ENCODE peak calls at places on chromosomes 6 and 20, in eight cellular contexts. U is CD8-positive, alpha-beta T cell; Q is CD8-positive, alpha-beta memory T cell; L is mammary epithelial cell; I is psoas muscle; H is MM.1S; S is cardiac muscle cell; K is BE2C. G is an unnamed sample.

GRCh38 chr6:154367839-154368695 is 11.5 kb upstream of the IPCEF1 start:
- DNase-seq in U (no peak), Q (no peak), L (peak; percentile 98), I (no peak), H (no peak), S (no peak), K (no peak), G (no peak)

GRCh38 chr20:4876731-4877130 is 124.6 kb downstream of the SLC23A2 start:
- DNase-seq in U (no peak), Q (no peak), L (no peak), I (no peak), H (no peak), S (no peak), K (no peak), G (no peak)

GRCh38 chr6:132511159-132511835 is 1.6 kb downstream of the STX7 start:
- DNase-seq in U (no peak), Q (no peak), L (no peak), I (no peak), H (no peak), S (no peak), K (no peak), G (no peak)

GRCh38 chr6:147782302-147782701 is 273.8 kb downstream of the SAMD5 start:
- DNase-seq in U (no peak), Q (no peak), L (no peak), I (no peak), H (no peak), S (no peak), K (peak; percentile 46), G (no peak)

GRCh38 chr6:4059115-4059777 is 19.7 kb downstream of the FAM217A start:
- DNase-seq in U (peak; percentile 39), Q (no peak), L (peak; percentile 83), I (no peak), H (no peak), S (no peak), K (no peak), G (no peak)

GRCh38 chr20:59354460-59354859 is 54.0 kb downstream of the EDN3 start:
- DNase-seq in U (no peak), Q (no peak), L (no peak), I (no peak), H (no peak), S (no peak), K (no peak), G (no peak)

GRCh38 chr20:22354647-22355046 is 229.7 kb downstream of the FOXA2 start:
- DNase-seq in U (no peak), Q (no peak), L (no peak), I (no peak), H (no peak), S (no peak), K (no peak), G (no peak)

GRCh38 chr6:125743604-125744003 is 5.8 kb upstream of the HEY2 start:
- DNase-seq in U (no peak), Q (no peak), L (no peak), I (no peak), H (no peak), S (no peak), K (no peak), G (no peak)

GRCh38 chr6:168132531-168133184 is 53.6 kb upstream of the FRMD1 start:
- DNase-seq in U (no peak), Q (no peak), L (no peak), I (peak; percentile 52), H (no peak), S (peak; percentile 68), K (peak; percentile 66), G (peak; percentile 75)

GRCh38 chr6:105974981-105975380 is 111.2 kb upstream of the PRDM1 start:
- DNase-seq in U (no peak), Q (no peak), L (no peak), I (no peak), H (no peak), S (no peak), K (no peak), G (no peak)

GRCh38 chr20:37359331-37359730 is 13.4 kb downstream of the SRC start:
- DNase-seq in U (no peak), Q (no peak), L (no peak), I (no peak), H (no peak), S (no peak), K (no peak), G (no peak)

GRCh38 chr6:20835315-20836010 is 301.2 kb downstream of the CDKAL1 start:
- DNase-seq in U (no peak), Q (no peak), L (peak; percentile 84), I (no peak), H (no peak), S (no peak), K (no peak), G (no peak)

GRCh38 chr6:157092736-157093135 is 230.6 kb downstream of the TMEM242 start:
- DNase-seq in U (no peak), Q (no peak), L (no peak), I (no peak), H (no peak), S (peak; percentile 41), K (no peak), G (no peak)

GRCh38 chr6:138403324-138403800 is 661 bp upstream of the HEBP2 start:
- DNase-seq in U (peak; percentile 27), Q (peak; percentile 8), L (no peak), I (peak; percentile 57), H (no peak), S (peak; percentile 37), K (peak; percentile 55), G (peak; percentile 45)

GRCh38 chr6:100307561-100307960 is 157.2 kb downstream of the SIM1 start:
- DNase-seq in U (no peak), Q (no peak), L (peak; percentile 29), I (no peak), H (no peak), S (no peak), K (no peak), G (no peak)
- H3K9me3 ChIP-seq in U (no peaks in the 10 kb centered on the region), Q (no peaks in the 10 kb centered on the region), L (no peaks in the 10 kb centered on the region), I (no peaks in the 10 kb centered on the region), H (no peaks in the 10 kb centered on the region), S (no peaks in the 10 kb centered on the region), K (no peaks in the 10 kb centered on the region), G (no peaks in the 10 kb centered on the region)

DNA sequence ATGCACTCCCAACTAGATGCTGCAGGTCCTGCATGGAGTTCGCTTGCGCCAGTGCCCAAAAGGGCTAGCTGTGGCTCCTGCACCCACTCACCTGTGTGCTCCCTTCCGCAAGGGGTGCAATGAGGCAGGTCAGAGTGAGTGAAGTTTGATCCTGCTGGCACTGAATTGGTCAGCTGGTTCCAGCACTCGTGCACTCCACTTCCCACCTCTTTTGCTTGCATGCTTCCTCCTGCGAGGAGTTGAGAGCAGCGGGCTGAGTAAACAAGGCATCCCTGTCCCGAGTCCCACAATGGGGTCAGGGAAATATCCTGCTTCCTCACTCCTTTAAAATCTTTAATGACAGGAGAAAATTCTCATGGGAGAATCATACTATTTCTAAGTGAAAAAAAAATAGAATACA is 86.2 kb downstream of the LCA5 start:
- DNase-seq in U (no peak), Q (no peak), L (no peak), I (no peak), H (no peak), S (no peak), K (no peak), G (no peak)
- H3K27me3 ChIP-seq in U (no peaks in the 10 kb centered on the region), Q (no peaks in the 10 kb centered on the region), L (no peaks in the 10 kb centered on the region), I (no peaks in the 10 kb centered on the region), H (no peaks in the 10 kb centered on the region), S (no peaks in the 10 kb centered on the region), K (no peaks in the 10 kb centered on the region), G (no peaks in the 10 kb centered on the region)

DNA sequence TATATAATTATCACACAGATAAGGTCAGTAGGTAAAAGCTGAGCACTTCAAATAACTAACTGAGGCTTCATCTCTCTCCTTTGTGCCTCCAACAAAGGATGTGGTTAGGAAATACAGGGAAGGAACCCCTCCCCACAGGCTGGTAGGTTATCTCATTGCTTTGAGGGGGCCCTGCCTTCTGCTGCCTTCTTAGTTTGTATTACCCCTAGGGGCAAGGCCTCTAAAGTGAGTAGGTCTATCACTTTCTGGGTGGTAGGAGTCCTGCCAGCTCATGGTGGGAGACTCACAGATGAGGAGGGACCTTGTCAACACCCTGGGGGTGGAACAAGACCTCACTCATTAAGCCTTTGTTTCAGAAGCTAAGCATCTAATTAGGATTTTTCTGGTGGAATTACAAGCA is 34.6 kb downstream of the EDN1 start:
- DNase-seq in U (no peak), Q (no peak), L (no peak), I (no peak), H (no peak), S (no peak), K (no peak), G (no peak)
- H3K36me3 ChIP-seq in U (no peaks in the 10 kb centered on the region), Q (no peaks in the 10 kb centered on the region), L (no peaks in the 10 kb centered on the region), I (no peaks in the 10 kb centered on the region), H (no peaks in the 10 kb centered on the region), S (no peaks in the 10 kb centered on the region), K (no peaks in the 10 kb centered on the region), G (no peaks in the 10 kb centered on the region)

DNA sequence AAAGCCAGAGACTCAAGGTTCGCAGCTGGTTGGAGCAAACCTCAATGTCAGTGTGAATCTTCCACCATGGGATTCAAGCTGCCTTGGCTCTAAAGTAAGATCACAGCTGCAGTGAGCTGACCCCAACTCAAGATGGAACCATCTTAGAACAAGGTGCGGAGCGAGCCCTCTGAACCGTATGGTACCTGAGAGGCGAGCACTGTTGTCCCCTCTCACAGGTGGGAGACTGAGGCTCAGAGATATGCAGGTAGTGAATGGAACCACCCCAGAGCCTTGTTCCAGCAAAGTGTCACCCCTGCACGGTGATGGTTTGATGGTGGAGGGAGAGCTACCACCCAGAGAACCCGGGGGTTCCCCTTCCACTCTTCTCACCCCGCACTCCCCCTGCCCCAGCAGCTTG is 52.5 kb downstream of the BMP7 start:
- DNase-seq in U (no peak), Q (no peak), L (no peak), I (no peak), H (no peak), S (no peak), K (no peak), G (no peak)
- H3K9me3 ChIP-seq in U (no peaks in the 10 kb centered on the region), Q (no peaks in the 10 kb centered on the region), L (no peaks in the 10 kb centered on the region), I (no peaks in the 10 kb centered on the region), H (no peaks in the 10 kb centered on the region), S (no peaks in the 10 kb centered on the region), K (no peaks in the 10 kb centered on the region), G (no peaks in the 10 kb centered on the region)

DNA sequence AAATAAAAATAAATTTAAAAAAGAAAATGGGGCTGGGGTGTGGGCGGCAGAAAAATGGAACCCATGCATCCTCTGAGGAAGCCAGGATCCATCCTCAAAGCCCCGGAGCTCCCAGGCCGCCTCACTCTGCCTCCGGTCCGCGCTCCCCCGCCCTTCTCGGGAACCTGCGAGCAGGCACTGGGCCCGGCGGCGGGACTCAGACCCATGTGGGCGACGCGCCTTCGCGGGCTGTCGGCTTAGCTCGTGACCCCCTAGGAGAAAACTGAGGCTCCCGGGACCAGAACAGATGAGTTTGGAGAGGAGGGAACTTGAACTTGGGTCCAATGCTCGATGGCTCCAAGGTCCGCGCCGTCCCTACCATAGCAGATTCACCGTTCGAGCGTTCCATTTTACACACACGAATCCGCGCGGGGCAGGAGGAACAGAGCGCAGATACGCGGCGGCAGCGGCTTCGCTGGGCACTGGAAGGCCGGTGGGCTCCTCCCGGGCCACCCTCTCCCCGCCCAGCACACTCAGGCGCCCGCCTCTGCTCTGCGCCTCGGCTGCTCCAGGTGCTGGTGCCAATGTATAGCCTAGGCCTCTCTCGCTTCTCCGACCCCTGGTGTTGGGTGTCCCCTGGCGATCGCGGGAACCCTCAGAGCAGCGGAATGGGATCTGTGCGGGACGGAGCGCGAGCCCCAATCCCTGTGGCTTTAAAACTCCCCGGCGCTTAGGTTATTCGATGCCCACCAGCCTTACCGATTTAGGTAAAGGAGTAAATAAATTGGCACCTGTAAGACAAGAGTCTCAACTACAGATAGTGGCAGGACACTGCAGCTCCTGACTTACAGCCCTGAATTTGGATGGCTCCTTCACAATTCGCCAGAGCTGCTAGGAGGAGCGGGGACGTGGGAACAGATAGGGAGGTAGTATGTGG is 39.2 kb downstream of the DPPA5 start:
- DNase-seq in U (no peak), Q (no peak), L (no peak), I (no peak), H (no peak), S (no peak), K (no peak), G (no peak)
- H3K27me3 ChIP-seq in U (peaks cover 4% of the 10 kb centered on the region), Q (peaks cover 20% of the 10 kb centered on the region), L (peaks cover 8% of the 10 kb centered on the region), I (peaks cover 4% of the 10 kb centered on the region), H (no peaks in the 10 kb centered on the region), S (no peaks in the 10 kb centered on the region), K (no peaks in the 10 kb centered on the region), G (no peaks in the 10 kb centered on the region)

GRCh38 chr6:99492137-99492536 is 23.1 kb downstream of the USP45 start:
- DNase-seq in U (no peak), Q (no peak), L (no peak), I (no peak), H (no peak), S (no peak), K (no peak), G (no peak)
- H3K36me3 ChIP-seq in U (no peaks in the 10 kb centered on the region), Q (no peaks in the 10 kb centered on the region), L (peaks cover 7% of the 10 kb centered on the region), I (peaks cover 39% of the 10 kb centered on the region), H (no peaks in the 10 kb centered on the region), S (peaks cover 11% of the 10 kb centered on the region), K (peaks cover 12% of the 10 kb centered on the region), G (peaks cover 26% of the 10 kb centered on the region)

G was measured in heart right ventricle.